ENCODE peak calls at places on chromosomes 13 and 19, in five cellular contexts. One of them, this sample, is unnamed.

GRCh38 chr13:71659427-71659826 is 207.6 kb downstream of the DACH1 start:
- DNase-seq in upper lobe of left lung: no peak
- DNase-seq in H1: no peak
- DNase-seq in prostate gland: no peak
- DNase-seq in stomach: no peak
- DNase-seq in this sample: no peak

GRCh38 chr13:93775507-93776108 is 549.0 kb downstream of the GPC6 start:
- DNase-seq in upper lobe of left lung: no peak
- DNase-seq in H1: no peak
- DNase-seq in prostate gland: no peak
- DNase-seq in stomach: no peak
- DNase-seq in this sample: no peak

GRCh38 chr13:36125841-36126240 is 5.3 kb downstream of the DCLK1 start:
- DNase-seq in upper lobe of left lung: peak
- DNase-seq in H1: no peak
- DNase-seq in prostate gland: no peak
- DNase-seq in stomach: no peak
- DNase-seq in this sample: no peak

GRCh38 chr13:113539176-113539575 is 45.4 kb upstream of the TFDP1 start:
- DNase-seq in upper lobe of left lung: no peak
- DNase-seq in H1: no peak
- DNase-seq in prostate gland: no peak
- DNase-seq in stomach: no peak
- DNase-seq in this sample: no peak

GRCh38 chr19:49690656-49691242 is at the start of gene CPT1C:
- DNase-seq in upper lobe of left lung: no peak
- DNase-seq in H1: peak
- DNase-seq in prostate gland: peak
- DNase-seq in stomach: peak
- DNase-seq in this sample: peak

GRCh38 chr19:55491546-55492360 is 3.5 kb downstream of the SSC5D start:
- DNase-seq in upper lobe of left lung: peak
- DNase-seq in H1: no peak
- DNase-seq in prostate gland: no peak
- DNase-seq in stomach: no peak
- DNase-seq in this sample: no peak

GRCh38 chr13:114067381-114067885 is 65.0 kb downstream of the RASA3 start:
- DNase-seq in upper lobe of left lung: no peak
- DNase-seq in H1: no peak
- DNase-seq in prostate gland: no peak
- DNase-seq in stomach: no peak
- DNase-seq in this sample: no peak

GRCh38 chr13:93260591-93260990 is 34.0 kb downstream of the GPC6 start:
- DNase-seq in upper lobe of left lung: no peak
- DNase-seq in H1: no peak
- DNase-seq in prostate gland: no peak
- DNase-seq in stomach: no peak
- DNase-seq in this sample: no peak

GRCh38 chr13:63112799-63113395 is 1697.2 kb upstream of the PCDH20 start:
- DNase-seq in upper lobe of left lung: no peak
- DNase-seq in H1: no peak
- DNase-seq in prostate gland: no peak
- DNase-seq in stomach: no peak
- DNase-seq in this sample: no peak

GRCh38 chr13:58893396-58893795 is 1261.9 kb downstream of the PCDH17 start:
- DNase-seq in upper lobe of left lung: no peak
- DNase-seq in H1: no peak
- DNase-seq in prostate gland: no peak
- DNase-seq in stomach: no peak
- DNase-seq in this sample: no peak

GRCh38 chr19:7903244-7904073 is at the start of gene MAP2K7:
- DNase-seq in upper lobe of left lung: peak
- DNase-seq in H1: peak
- DNase-seq in prostate gland: peak
- DNase-seq in stomach: peak
- DNase-seq in this sample: peak

GRCh38 chr13:101434486-101434885 is 18.0 kb upstream of the ITGBL1 start:
- DNase-seq in upper lobe of left lung: no peak
- DNase-seq in H1: no peak
- DNase-seq in prostate gland: no peak
- DNase-seq in stomach: no peak
- DNase-seq in this sample: no peak

GRCh38 chr19:16076958-16077611 is 790 bp downstream of the TPM4 start:
- DNase-seq in upper lobe of left lung: peak
- DNase-seq in H1: peak
- DNase-seq in prostate gland: no peak
- DNase-seq in stomach: peak
- DNase-seq in this sample: peak

GRCh38 chr19:16076154-16076957 is at the start of gene TPM4:
- DNase-seq in upper lobe of left lung: peak
- DNase-seq in H1: peak
- DNase-seq in prostate gland: peak
- DNase-seq in stomach: peak
- DNase-seq in this sample: peak

GRCh38 chr19:16075430-16076153 is 703 bp upstream of the TPM4 start:
- DNase-seq in upper lobe of left lung: no peak
- DNase-seq in H1: no peak
- DNase-seq in prostate gland: no peak
- DNase-seq in stomach: no peak
- DNase-seq in this sample: no peak

GRCh38 chr19:16078311-16078758 is 2.0 kb downstream of the TPM4 start:
- DNase-seq in upper lobe of left lung: no peak
- DNase-seq in H1: no peak
- DNase-seq in prostate gland: no peak
- DNase-seq in stomach: no peak
- DNase-seq in this sample: peak

DNA sequence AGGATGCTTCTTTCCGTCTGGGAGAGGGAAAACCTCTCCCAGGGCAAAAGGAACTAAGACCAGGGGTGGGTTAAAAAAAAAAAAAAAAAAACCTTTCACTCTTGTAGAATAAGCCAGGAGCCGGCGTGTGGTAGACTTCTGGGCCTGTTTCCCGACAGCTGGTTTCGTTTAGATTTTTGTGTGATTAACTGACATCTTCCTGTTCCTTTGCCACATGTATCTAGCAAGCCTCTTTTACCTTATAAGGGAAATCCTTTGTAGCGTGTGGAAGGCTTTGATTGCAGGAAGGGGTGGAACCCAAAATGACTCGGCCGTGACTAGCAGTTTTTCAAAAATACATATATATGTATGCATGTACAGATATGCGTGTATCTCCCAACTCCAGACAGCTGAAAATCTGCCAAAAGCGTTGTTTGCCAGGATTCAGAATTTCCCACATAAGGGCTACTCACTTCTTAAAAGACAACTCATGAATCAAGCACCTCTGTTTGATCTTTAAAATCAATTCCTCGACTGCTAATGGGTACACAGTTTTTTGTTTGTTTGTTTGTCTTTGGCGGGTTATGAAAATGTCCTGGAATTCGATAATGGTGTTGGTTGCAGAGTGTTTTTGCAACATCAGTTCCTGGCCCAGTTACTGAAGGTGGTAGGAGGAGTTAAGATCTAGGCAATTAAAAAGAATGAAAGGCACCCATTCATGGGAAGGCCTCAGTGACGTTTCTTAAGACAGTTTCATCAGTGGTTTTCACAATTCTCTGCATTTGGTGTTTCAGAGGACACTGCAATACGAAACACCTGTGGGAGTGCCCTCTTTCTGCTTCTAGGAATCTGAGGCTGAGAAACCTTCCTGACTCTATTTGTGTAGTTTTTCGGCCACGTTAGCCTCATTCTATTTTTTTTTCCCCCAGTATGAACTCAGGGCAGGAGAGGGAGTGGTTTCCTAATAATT is 2.7 kb downstream of the TPM4 start:
- DNase-seq in upper lobe of left lung: no peak
- DNase-seq in H1: no peak
- DNase-seq in prostate gland: peak
- DNase-seq in stomach: peak
- DNase-seq in this sample: peak
- TF ChIP-seq POLR2AphosphoS5 in upper lobe of left lung: peak
- TF ChIP-seq POLR2AphosphoS5 in H1: peak
- TF ChIP-seq POLR2AphosphoS5 in prostate gland: peak
- TF ChIP-seq POLR2AphosphoS5 in stomach: peak
- TF ChIP-seq POLR2AphosphoS5 in this sample: peak

GRCh38 chr13:40060318-40061007 is 405.0 kb downstream of the COG6 start:
- DNase-seq in upper lobe of left lung: no peak
- DNase-seq in H1: no peak
- DNase-seq in prostate gland: peak
- DNase-seq in stomach: peak
- DNase-seq in this sample: no peak

GRCh38 chr13:40057228-40057627 is 401.8 kb downstream of the COG6 start:
- DNase-seq in upper lobe of left lung: no peak
- DNase-seq in H1: no peak
- DNase-seq in prostate gland: no peak
- DNase-seq in stomach: no peak
- DNase-seq in this sample: no peak

GRCh38 chr13:40061466-40062450 is 406.3 kb downstream of the COG6 start:
- DNase-seq in upper lobe of left lung: no peak
- DNase-seq in H1: no peak
- DNase-seq in prostate gland: no peak
- DNase-seq in stomach: no peak
- DNase-seq in this sample: peak

GRCh38 chr13:40058757-40059236 is 403.3 kb downstream of the COG6 start:
- DNase-seq in upper lobe of left lung: no peak
- DNase-seq in H1: no peak
- DNase-seq in prostate gland: no peak
- DNase-seq in stomach: no peak
- DNase-seq in this sample: no peak

DNA sequence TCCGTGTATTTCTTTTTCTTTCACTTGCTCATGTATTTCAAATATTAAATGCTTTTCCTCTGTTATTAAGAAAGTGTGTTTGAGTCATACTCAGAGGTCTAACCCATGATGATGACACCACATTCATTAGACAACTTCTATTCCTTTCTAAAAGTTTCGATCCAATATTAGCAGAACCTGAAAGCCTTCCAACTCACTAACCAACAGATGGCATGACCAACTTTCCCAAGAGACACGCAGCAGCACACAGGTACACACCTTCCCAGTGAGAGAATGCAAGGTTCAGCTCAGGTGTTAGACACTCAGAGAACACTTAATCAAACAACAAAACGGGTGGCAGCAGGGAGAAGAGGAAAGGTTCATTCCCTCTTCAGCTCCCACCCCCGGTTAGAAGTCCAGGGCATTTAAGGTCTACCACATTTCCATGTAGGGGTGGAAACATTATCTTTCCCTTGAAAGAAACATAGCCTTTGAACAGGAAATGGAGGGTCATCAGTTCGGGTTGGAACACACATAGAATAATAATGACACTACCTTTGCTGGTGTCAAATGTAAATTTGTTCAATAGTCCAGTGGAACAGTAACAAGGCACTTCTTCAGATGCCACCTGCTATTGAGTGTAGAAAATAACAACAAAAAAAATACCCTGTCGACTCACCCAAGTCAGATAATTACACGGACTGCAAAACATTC is 404.2 kb downstream of the COG6 start:
- DNase-seq in upper lobe of left lung: no peak
- DNase-seq in H1: no peak
- DNase-seq in prostate gland: no peak
- DNase-seq in stomach: no peak
- DNase-seq in this sample: no peak
- TF ChIP-seq POLR2AphosphoS5 in upper lobe of left lung: no peak
- TF ChIP-seq POLR2AphosphoS5 in H1: no peak
- TF ChIP-seq POLR2AphosphoS5 in prostate gland: no peak
- TF ChIP-seq POLR2AphosphoS5 in stomach: no peak
- TF ChIP-seq POLR2AphosphoS5 in this sample: no peak

DNA sequence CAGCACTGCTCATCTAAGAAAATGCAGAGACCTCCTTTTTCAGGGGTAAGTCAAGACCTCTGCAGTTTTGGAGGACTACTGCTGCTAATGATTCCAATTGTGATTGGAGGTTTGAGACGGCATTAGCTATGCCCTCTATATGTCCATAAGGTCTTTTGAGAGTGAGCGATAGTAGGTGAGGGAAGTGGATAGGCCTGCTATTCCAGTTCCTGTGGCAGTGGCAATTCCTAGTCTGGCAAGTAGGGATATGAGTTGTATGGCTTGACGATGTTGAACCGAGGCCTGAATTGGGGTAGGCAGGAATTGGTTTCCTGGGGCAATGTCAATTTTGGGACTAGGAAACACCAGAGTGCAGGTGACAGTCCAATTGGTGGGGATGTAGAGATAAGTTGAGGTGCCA is 913.1 kb upstream of the SLITRK5 start:
- DNase-seq in upper lobe of left lung: no peak
- DNase-seq in H1: no peak
- DNase-seq in prostate gland: no peak
- DNase-seq in stomach: no peak
- DNase-seq in this sample: no peak
- TF ChIP-seq POLR2AphosphoS5 in upper lobe of left lung: no peak
- TF ChIP-seq POLR2AphosphoS5 in H1: no peak
- TF ChIP-seq POLR2AphosphoS5 in prostate gland: no peak
- TF ChIP-seq POLR2AphosphoS5 in stomach: no peak
- TF ChIP-seq POLR2AphosphoS5 in this sample: no peak

GRCh38 chr19:13840751-13841338 is 36.1 kb upstream of the NANOS3 start:
- DNase-seq in upper lobe of left lung: no peak
- DNase-seq in H1: no peak
- DNase-seq in prostate gland: no peak
- DNase-seq in stomach: no peak
- DNase-seq in this sample: no peak

GRCh38 chr19:13843104-13843921 is 33.6 kb upstream of the NANOS3 start:
- DNase-seq in upper lobe of left lung: peak
- DNase-seq in H1: peak
- DNase-seq in prostate gland: peak
- DNase-seq in stomach: peak
- DNase-seq in this sample: no peak

GRCh38 chr19:13841339-13842293 is 35.3 kb upstream of the NANOS3 start:
- DNase-seq in upper lobe of left lung: peak
- DNase-seq in H1: no peak
- DNase-seq in prostate gland: peak
- DNase-seq in stomach: peak
- DNase-seq in this sample: no peak

GRCh38 chr19:13844130-13844631 is 32.8 kb upstream of the NANOS3 start:
- DNase-seq in upper lobe of left lung: no peak
- DNase-seq in H1: peak
- DNase-seq in prostate gland: no peak
- DNase-seq in stomach: no peak
- DNase-seq in this sample: no peak

DNA sequence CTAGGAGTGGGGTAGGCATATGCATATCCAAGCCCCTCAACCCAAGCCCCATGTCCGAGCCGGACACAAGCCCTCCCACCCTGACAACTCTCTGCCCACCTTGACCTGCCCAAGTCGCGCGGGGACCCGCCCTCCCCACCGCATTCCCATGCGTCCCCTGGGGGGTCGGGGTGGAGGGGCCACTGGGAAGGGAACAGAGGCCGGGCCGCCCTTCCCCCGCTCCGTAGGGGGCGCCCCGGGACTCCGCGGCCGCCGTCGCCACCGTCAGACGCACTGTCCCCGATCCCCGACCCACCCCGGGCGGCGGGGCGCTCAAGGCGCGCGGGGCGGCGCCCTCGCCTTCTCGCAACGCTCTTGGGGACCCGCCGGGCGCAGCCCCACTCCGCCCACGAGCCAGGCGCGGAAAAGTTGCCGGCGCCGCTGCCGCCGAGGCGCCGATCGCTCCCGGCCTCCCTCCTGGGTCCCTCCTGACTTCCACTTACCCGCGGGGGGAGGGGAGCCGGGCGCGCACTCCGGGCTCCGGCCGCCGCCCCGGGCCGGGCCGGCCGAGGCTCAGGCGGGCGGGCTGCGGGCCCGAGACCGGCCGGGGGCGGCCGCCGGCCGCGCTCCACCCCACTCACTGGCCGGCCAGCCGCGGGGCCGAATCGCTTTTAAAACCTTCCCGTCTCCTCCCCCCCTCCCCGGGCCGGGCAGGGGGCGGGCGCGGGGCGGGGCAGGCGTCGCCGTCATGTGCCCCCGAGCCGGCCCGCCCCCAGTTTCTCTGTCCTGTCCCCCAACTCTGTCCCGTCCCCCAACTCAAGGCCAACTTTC is 34.4 kb upstream of the NANOS3 start:
- DNase-seq in upper lobe of left lung: peak
- DNase-seq in H1: no peak
- DNase-seq in prostate gland: peak
- DNase-seq in stomach: peak
- DNase-seq in this sample: no peak
- TF ChIP-seq POLR2AphosphoS5 in upper lobe of left lung: peak
- TF ChIP-seq POLR2AphosphoS5 in H1: no peak
- TF ChIP-seq POLR2AphosphoS5 in prostate gland: peak
- TF ChIP-seq POLR2AphosphoS5 in stomach: peak
- TF ChIP-seq POLR2AphosphoS5 in this sample: peak